ENCODE peak calls at places on chromosomes 13 and 19, in nine cellular contexts. T, K, R, Y, W, Z, A, S and H are unnamed samples.

GRCh38 chr13:47843005-47843404 is 158.1 kb downstream of the SUCLA2 start:
- DNase-seq in W (no peak), S (no peak), R (no peak), A (no peak), Y (no peak), Z (no peak), K (no peak), T (no peak), H (no peak)

GRCh38 chr13:25819856-25820530 is 231.8 kb downstream of the SHISA2 start:
- DNase-seq in S (no peak), W (no peak), Y (peak), T (no peak), R (no peak), K (no peak), A (no peak), Z (no peak), H (no peak)

GRCh38 chr13:51832471-51833152 is 12.4 kb downstream of the TMEM272 start:
- DNase-seq in A (peak), K (no peak), S (no peak), R (peak), W (peak), Y (peak), Z (no peak), T (no peak), H (no peak)

GRCh38 chr13:111247552-111247951 is 72.9 kb upstream of the TEX29 start:
- DNase-seq in K (no peak), S (no peak), Z (no peak), Y (peak), T (peak), A (no peak), W (no peak), R (no peak), H (no peak)

GRCh38 chr19:45472557-45473365 is 5.0 kb downstream of the FOSB start:
- DNase-seq in A (no peak), R (peak), Z (no peak), T (peak), K (no peak), Y (peak), W (no peak), S (no peak), H (no peak)

GRCh38 chr19:54458648-54459281 is 4.8 kb downstream of the LENG9 start:
- DNase-seq in A (peak), R (no peak), T (no peak), W (no peak), Y (no peak), K (no peak), Z (no peak), S (no peak), H (no peak)

GRCh38 chr13:49838989-49839388 is 46.5 kb upstream of the KPNA3 start:
- DNase-seq in K (no peak), Y (no peak), W (no peak), S (no peak), R (peak), Z (no peak), T (peak), A (no peak), H (no peak)

GRCh38 chr13:75993823-75994222 is 357.7 kb downstream of the LMO7 start:
- DNase-seq in Z (no peak), T (no peak), K (no peak), W (no peak), R (no peak), S (no peak), Y (no peak), A (no peak), H (no peak)

GRCh38 chr19:16013851-16014840 is 62.1 kb upstream of the TPM4 start:
- DNase-seq in Y (no peak), A (no peak), R (no peak), Z (no peak), T (no peak), K (no peak), W (no peak), S (no peak), H (no peak)

GRCh38 chr13:90868321-90868920 is 479.1 kb upstream of the MIR17HG start:
- DNase-seq in K (peak), Z (no peak), R (no peak), T (peak), S (no peak), A (peak), Y (peak), W (no peak), H (no peak)

GRCh38 chr13:73943137-73943964 is 190.9 kb downstream of the KLF12 start:
- DNase-seq in R (no peak), K (no peak), A (no peak), Z (no peak), W (no peak), Y (no peak), T (no peak), S (no peak), H (no peak)

GRCh38 chr19:6011794-6012193 is 33.9 kb upstream of the RANBP3 start:
- DNase-seq in Z (no peak), T (no peak), R (no peak), S (no peak), Y (no peak), W (no peak), K (no peak), A (no peak), H (no peak)

GRCh38 chr13:99926014-99926731 is 45.4 kb downstream of the ZIC5 start:
- DNase-seq in K (peak), A (peak), R (no peak), Y (peak), Z (peak), T (peak), S (no peak), W (no peak), H (no peak)

GRCh38 chr13:66312312-66313087 is 917.6 kb downstream of the PCDH9 start:
- DNase-seq in K (no peak), S (no peak), Y (peak), W (no peak), A (no peak), Z (peak), T (peak), R (no peak), H (no peak)

GRCh38 chr19:17172624-17173345 is 42.4 kb upstream of the USE1 start:
- DNase-seq in Y (no peak), Z (no peak), K (no peak), A (no peak), W (no peak), T (peak), S (no peak), R (no peak), H (no peak)

GRCh38 chr19:3117746-3118145 is 18.1 kb upstream of the GNA15 start:
- DNase-seq in S (no peak), K (no peak), A (no peak), Z (no peak), R (no peak), W (no peak), Y (no peak), T (no peak), H (peak)

GRCh38 chr13:92735909-92736308 is 490.7 kb upstream of the GPC6 start:
- DNase-seq in W (no peak), R (no peak), Y (no peak), T (no peak), K (no peak), A (no peak), S (no peak), Z (no peak), H (no peak)

GRCh38 chr19:49414256-49414655 is 9.0 kb downstream of the PTH2 start:
- DNase-seq in T (no peak), Y (no peak), A (no peak), S (no peak), W (no peak), K (no peak), Z (no peak), R (no peak), H (no peak)

GRCh38 chr19:8528500-8528899 is 14.5 kb upstream of the ZNF414 start:
- DNase-seq in Y (no peak), R (no peak), A (no peak), K (no peak), T (no peak), Z (no peak), W (no peak), S (no peak), H (no peak)

GRCh38 chr19:12647490-12648071 is 19.0 kb downstream of the MAN2B1 start:
- DNase-seq in S (no peak), K (no peak), A (peak), W (no peak), Y (peak), Z (peak), R (peak), T (no peak), H (peak)

GRCh38 chr13:89520468-89520867 is 1827.0 kb upstream of the MIR17HG start:
- DNase-seq in Z (no peak), Y (no peak), W (no peak), A (no peak), K (no peak), T (no peak), S (no peak), R (no peak), H (no peak)

GRCh38 chr13:39503048-39503447 is 99.9 kb downstream of the LHFPL6 start:
- DNase-seq in Y (no peak), K (no peak), S (no peak), T (no peak), Z (no peak), A (no peak), R (no peak), W (no peak), H (no peak)

GRCh38 chr19:45917421-45918091 is 3.0 kb upstream of the NANOS2 start:
- DNase-seq in T (no peak), S (no peak), Y (no peak), A (no peak), R (no peak), Z (no peak), W (no peak), K (no peak), H (no peak)

GRCh38 chr19:33110201-33110910 is 21.6 kb upstream of the WDR88 start:
- DNase-seq in Z (peak), A (no peak), K (no peak), W (no peak), T (no peak), R (no peak), S (no peak), Y (no peak), H (no peak)

GRCh38 chr19:13275016-13275722 is 125.0 kb downstream of the IER2 start:
- DNase-seq in T (no peak), S (no peak), Z (no peak), Y (no peak), R (no peak), K (no peak), A (no peak), W (no peak), H (no peak)

GRCh38 chr19:2412449-2412848 is 14.9 kb downstream of the TIMM13 start:
- DNase-seq in R (no peak), A (no peak), Y (no peak), Z (no peak), W (no peak), T (no peak), K (no peak), S (no peak), H (no peak)

GRCh38 chr13:111006508-111007031 is 91.7 kb upstream of the ANKRD10 start:
- DNase-seq in R (peak), T (no peak), S (peak), Y (peak), A (peak), Z (peak), K (no peak), W (no peak), H (no peak)

GRCh38 chr19:13629687-13630357 is 123.5 kb upstream of the CACNA1A start:
- DNase-seq in T (no peak), W (no peak), A (no peak), Z (peak), Y (no peak), S (no peak), K (no peak), R (no peak), H (no peak)

GRCh38 chr13:76735641-76736040 is 150.6 kb downstream of the KCTD12 start:
- DNase-seq in T (no peak), R (no peak), S (no peak), A (no peak), K (no peak), Y (no peak), W (no peak), Z (no peak), H (no peak)

GRCh38 chr19:1396019-1396767 is 5.1 kb downstream of the GAMT start:
- DNase-seq in W (no peak), Z (no peak), Y (peak), K (no peak), S (no peak), A (no peak), T (no peak), R (no peak), H (peak)

GRCh38 chr19:48540110-48540509 is 11.9 kb upstream of the SULT2B1 start:
- DNase-seq in R (no peak), T (no peak), K (no peak), S (no peak), Y (no peak), W (no peak), Z (no peak), A (no peak), H (no peak)

GRCh38 chr13:40271931-40272775 is 394.3 kb downstream of the FOXO1 start:
- DNase-seq in S (peak), W (no peak), A (peak), Y (peak), T (no peak), R (peak), K (peak), Z (peak), H (no peak)

GRCh38 chr19:5801796-5802616 is 2.9 kb upstream of the NRTN start:
- DNase-seq in K (no peak), Z (peak), W (no peak), S (no peak), Y (no peak), T (no peak), A (no peak), R (peak), H (no peak)

GRCh38 chr19:15128162-15128770 is 21.1 kb downstream of the SYDE1 start:
- DNase-seq in W (no peak), Z (no peak), A (no peak), T (no peak), K (no peak), R (no peak), Y (no peak), S (no peak), H (no peak)

GRCh38 chr13:74306496-74306895 is 172.3 kb upstream of the KLF12 start:
- DNase-seq in K (no peak), R (no peak), T (no peak), Y (no peak), Z (no peak), S (no peak), W (no peak), A (no peak), H (no peak)

GRCh38 chr19:47157455-47158321 is 27.1 kb downstream of the SAE1 start:
- DNase-seq in K (no peak), Y (peak), A (peak), W (no peak), S (peak), Z (peak), T (peak), R (peak), H (peak)

GRCh38 chr19:48955308-48955958 is 758 bp downstream of the BAX start:
- DNase-seq in S (no peak), Y (no peak), A (no peak), Z (no peak), R (no peak), K (no peak), T (no peak), W (no peak), H (peak)

GRCh38 chr19:861756-862528 is 2.5 kb downstream of the CFD start:
- DNase-seq in T (peak), R (peak), Y (peak), Z (no peak), K (no peak), S (no peak), W (peak), A (peak), H (peak)

GRCh38 chr13:35190241-35190640 is 248.2 kb downstream of the NBEA start:
- DNase-seq in W (no peak), S (no peak), Y (no peak), A (no peak), Z (peak), T (no peak), K (no peak), R (no peak), H (no peak)

DNA sequence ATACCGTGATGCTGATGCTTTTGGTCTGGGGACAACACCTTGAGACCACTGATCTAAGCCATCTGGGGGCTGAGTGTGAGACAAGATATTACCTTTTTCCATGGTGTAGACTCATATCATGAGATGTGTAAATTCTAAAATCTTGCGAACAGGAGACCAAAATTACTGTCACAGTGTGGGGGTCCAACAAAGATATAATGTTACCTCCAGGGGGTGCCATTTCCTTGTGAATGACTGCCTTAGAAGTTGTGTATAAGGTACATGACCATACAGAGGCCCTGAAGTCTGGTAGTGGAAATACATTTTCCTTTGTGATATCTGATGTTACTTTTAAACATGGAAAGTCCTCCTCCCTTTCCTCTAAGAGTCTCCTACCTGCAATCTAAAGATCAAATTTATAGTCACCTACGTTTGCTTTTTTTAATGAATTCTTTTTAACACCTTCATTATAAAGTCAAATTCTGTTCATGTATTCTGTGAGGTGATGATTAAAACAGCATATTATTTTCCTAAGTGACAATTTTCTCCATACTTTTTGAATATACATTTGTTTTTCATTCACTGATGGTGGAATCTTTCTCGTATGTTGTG is 113.5 kb downstream of the RFC3 start:
- DNase-seq in T (peak), Y (peak), A (no peak), R (peak), Z (peak), K (peak), W (no peak), S (no peak), H (no peak)
- TF ChIP-seq CTCF in T (peak), Y (peak), A (peak), R (peak), Z (peak), K (peak), W (peak), S (peak), H (peak)

DNA sequence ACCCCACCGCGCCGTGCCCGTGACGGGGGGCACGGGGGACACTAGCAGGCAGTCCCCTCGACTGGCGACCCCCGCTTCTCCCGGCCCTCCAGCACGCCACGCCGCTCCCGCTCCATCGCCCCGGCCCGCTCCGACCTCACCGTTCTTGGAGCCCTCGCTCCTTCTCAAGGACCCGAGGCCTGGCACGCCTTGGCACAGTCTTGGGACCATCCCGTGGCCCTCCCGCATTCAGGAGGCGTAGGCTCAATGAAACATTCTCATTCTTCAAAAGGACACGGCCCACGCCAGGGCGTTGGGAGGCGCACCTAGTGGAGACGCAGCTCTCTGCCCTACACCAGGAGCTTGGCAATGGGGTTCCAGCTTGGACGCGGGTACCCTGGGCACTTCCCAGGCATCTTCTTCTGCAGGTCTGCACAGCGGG is 473 bp upstream of the CERS1 start:
- DNase-seq in K (no peak), Z (no peak), R (peak), T (no peak), Y (no peak), W (peak), S (no peak), A (no peak), H (no peak)
- TF ChIP-seq CTCF in K (no peak), Z (no peak), R (peak), T (no peak), Y (no peak), W (no peak), S (no peak), A (no peak), H (no peak)

GRCh38 chr13:30616927-30617314 is 799 bp upstream of the USPL1 start:
- DNase-seq in R (peak), W (peak), Z (peak), T (peak), Y (peak), A (peak), S (peak), K (peak), H (peak)

GRCh38 chr13:30618938-30619289 is 1.2 kb downstream of the USPL1 start:
- DNase-seq in S (no peak), A (no peak), Y (no peak), W (no peak), R (no peak), K (no peak), T (no peak), Z (no peak), H (no peak)

GRCh38 chr13:30615851-30616311 is 1.8 kb upstream of the USPL1 start:
- DNase-seq in K (no peak), S (no peak), R (no peak), A (no peak), Z (no peak), T (no peak), Y (no peak), W (no peak), H (no peak)

GRCh38 chr13:30618186-30618937 is 642 bp downstream of the USPL1 start:
- DNase-seq in Z (no peak), T (no peak), S (no peak), Y (peak), W (no peak), R (no peak), K (peak), A (peak), H (peak)

GRCh38 chr13:30617315-30618185 is at the start of gene USPL1:
- DNase-seq in Z (peak), Y (peak), A (peak), K (peak), W (peak), T (peak), S (peak), R (peak), H (peak)
- TF ChIP-seq CTCF in Z (no peak), Y (peak), A (peak), K (no peak), W (peak), T (no peak), S (peak), R (peak), H (peak)

GRCh38 chr13:24741016-24741662 is 22.8 kb upstream of the RNF17 start:
- DNase-seq in A (no peak), Y (no peak), W (peak), T (no peak), R (peak), Z (no peak), K (peak), S (no peak), H (no peak)
- TF ChIP-seq CTCF in A (no peak), Y (no peak), W (no peak), T (peak), R (peak), Z (no peak), K (no peak), S (peak), H (no peak)

GRCh38 chr13:33066329-33066728 is 50.1 kb downstream of the KL start:
- DNase-seq in Y (no peak), Z (no peak), S (no peak), K (no peak), A (no peak), T (peak), W (no peak), R (no peak), H (no peak)

GRCh38 chr13:33072759-33073158 is 56.5 kb downstream of the KL start:
- DNase-seq in Y (no peak), Z (no peak), K (no peak), R (no peak), T (no peak), S (no peak), W (no peak), A (no peak), H (no peak)

GRCh38 chr13:33072282-33072681 is 56.1 kb downstream of the KL start:
- DNase-seq in Z (no peak), W (no peak), K (no peak), S (no peak), A (no peak), Y (no peak), T (no peak), R (no peak), H (no peak)

GRCh38 chr13:33070713-33071112 is 54.5 kb downstream of the KL start:
- DNase-seq in Y (no peak), Z (no peak), A (no peak), W (no peak), S (no peak), R (no peak), K (no peak), T (no peak), H (no peak)

GRCh38 chr13:33069365-33069764 is 53.1 kb downstream of the KL start:
- DNase-seq in T (no peak), A (no peak), R (no peak), W (no peak), S (no peak), Y (no peak), K (no peak), Z (no peak), H (no peak)
- TF ChIP-seq CTCF in T (peak), A (peak), R (peak), W (peak), S (peak), Y (peak), K (no peak), Z (no peak), H (no peak)